ENCODE peak calls at places on chromosome 21, in four cellular contexts. C is AG04450, W is NCI-H1105 treated with DMSO at 0.1 percent for 48 hours, J is mucosa of descending colon. I is an unnamed sample.

GRCh38 chr21:31503467-31503866 is 156.0 kb upstream of the SOD1 start:
- DNase-seq in C (no peak), W (no peak), J (no peak), I (no peak)

GRCh38 chr21:32411366-32412161 is 942 bp upstream of the EVA1C start:
- DNase-seq in C (no peak), W (peak), J (peak), I (peak)

GRCh38 chr21:19987671-19988070 is 1010.5 kb upstream of the NCAM2 start:
- DNase-seq in C (no peak), W (no peak), J (no peak), I (no peak)

GRCh38 chr21:33069994-33070811 is at the start of gene OLIG1:
- DNase-seq in C (no peak), W (peak), J (no peak), I (no peak)

GRCh38 chr21:34736116-34736870 is 67.5 kb downstream of the CLIC6 start:
- DNase-seq in C (no peak), W (no peak), J (no peak), I (no peak)

GRCh38 chr21:44537930-44538911 is 1.8 kb downstream of the KRTAP10-1 start:
- DNase-seq in C (no peak), W (no peak), J (peak), I (no peak)

GRCh38 chr21:14533555-14534400 is 12.3 kb downstream of the SAMSN1 start:
- DNase-seq in C (no peak), W (no peak), J (no peak), I (no peak)

GRCh38 chr21:22670148-22670547 is 1671.9 kb downstream of the NCAM2 start:
- DNase-seq in C (no peak), W (no peak), J (no peak), I (no peak)

GRCh38 chr21:45410151-45410864 is 5.3 kb downstream of the COL18A1 start:
- DNase-seq in C (no peak), W (no peak), J (peak), I (no peak)

GRCh38 chr21:18937337-18937736 is 533.8 kb upstream of the TMPRSS15 start:
- DNase-seq in C (no peak), W (no peak), J (no peak), I (no peak)

GRCh38 chr21:27219068-27219467 is 252.2 kb upstream of the ADAMTS5 start:
- DNase-seq in C (no peak), W (no peak), J (no peak), I (no peak)